ENCODE peak calls at places on chromosome 14, in four cellular contexts. I is fibroblast of the aortic adventitia, W is progenitor cell of endocrine pancreas, Q is AG09309. Z is an unnamed sample.

GRCh38 chr14:29489911-29490310 is 437.7 kb downstream of the PRKD1 start:
- DNase-seq in I (no peak), W (no peak), Q (no peak), Z (no peak)

GRCh38 chr14:68669644-68670343 is 123.1 kb downstream of the ZFP36L1 start:
- DNase-seq in I (no peak), W (no peak), Q (no peak), Z (no peak)

GRCh38 chr14:51507556-51508511 is 143.9 kb upstream of the FRMD6 start:
- DNase-seq in I (peak; percentile 81), W (no peak), Q (peak; percentile 46), Z (no peak)

GRCh38 chr14:77037886-77038511 is 9.5 kb upstream of the IRF2BPL start:
- DNase-seq in I (peak; percentile 33), W (no peak), Q (no peak), Z (no peak)

GRCh38 chr14:96578619-96579018 is 76.4 kb downstream of the PAPOLA start:
- DNase-seq in I (no peak), W (no peak), Q (no peak), Z (no peak)

GRCh38 chr14:80615831-80616230 is 325.7 kb downstream of the CEP128 start:
- DNase-seq in I (no peak), W (no peak), Q (no peak), Z (no peak)

GRCh38 chr14:68739701-68740100 is 53.2 kb downstream of the ZFP36L1 start:
- DNase-seq in I (no peak), W (no peak), Q (no peak), Z (no peak)

GRCh38 chr14:66105819-66106218 is 380.4 kb upstream of the CCDC196 start:
- DNase-seq in I (peak; percentile 82), W (no peak), Q (peak; percentile 13), Z (no peak)

GRCh38 chr14:42633504-42634095 is 1026.9 kb downstream of the LRFN5 start:
- DNase-seq in I (no peak), W (no peak), Q (no peak), Z (no peak)

GRCh38 chr14:47278233-47278842 is 397.1 kb downstream of the MDGA2 start:
- DNase-seq in I (no peak), W (peak; percentile 27), Q (no peak), Z (peak; percentile 66)

GRCh38 chr14:94165744-94166143 is 8.4 kb upstream of the PPP4R4 start:
- DNase-seq in I (no peak), W (no peak), Q (no peak), Z (no peak)

DNA sequence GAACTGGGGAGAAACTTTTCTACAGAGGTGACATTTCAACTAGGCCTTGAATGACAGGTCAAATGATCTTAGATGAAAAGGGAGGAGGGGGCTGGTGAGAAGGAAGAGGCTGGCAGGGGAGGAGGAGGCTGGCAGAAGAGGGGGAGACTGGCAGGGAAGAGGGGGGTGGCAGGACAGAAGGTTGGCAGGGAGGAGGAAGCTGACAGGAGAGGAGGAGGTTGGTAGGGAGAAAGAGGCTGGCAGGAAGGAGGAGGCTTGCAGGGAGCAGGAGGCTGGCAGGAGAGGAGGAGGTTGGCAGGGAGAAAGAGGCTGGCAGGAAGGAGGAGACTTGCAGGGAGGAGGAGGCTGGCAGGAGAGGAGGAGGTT is 63.4 kb upstream of the PPP4R3A start:
- DNase-seq in I (no peak), W (no peak), Q (no peak), Z (no peak)
- TF ChIP-seq CTCF in I (no peak), W (no peak), Q (no peak), Z (no peak)

GRCh38 chr14:99971087-99971928 is 93.9 kb upstream of the EVL start:
- DNase-seq in I (peak; percentile 76), W (peak; percentile 81), Q (no peak), Z (peak; percentile 85)
- TF ChIP-seq CTCF in I (no peak), W (no peak), Q (no peak), Z (no peak)

DNA sequence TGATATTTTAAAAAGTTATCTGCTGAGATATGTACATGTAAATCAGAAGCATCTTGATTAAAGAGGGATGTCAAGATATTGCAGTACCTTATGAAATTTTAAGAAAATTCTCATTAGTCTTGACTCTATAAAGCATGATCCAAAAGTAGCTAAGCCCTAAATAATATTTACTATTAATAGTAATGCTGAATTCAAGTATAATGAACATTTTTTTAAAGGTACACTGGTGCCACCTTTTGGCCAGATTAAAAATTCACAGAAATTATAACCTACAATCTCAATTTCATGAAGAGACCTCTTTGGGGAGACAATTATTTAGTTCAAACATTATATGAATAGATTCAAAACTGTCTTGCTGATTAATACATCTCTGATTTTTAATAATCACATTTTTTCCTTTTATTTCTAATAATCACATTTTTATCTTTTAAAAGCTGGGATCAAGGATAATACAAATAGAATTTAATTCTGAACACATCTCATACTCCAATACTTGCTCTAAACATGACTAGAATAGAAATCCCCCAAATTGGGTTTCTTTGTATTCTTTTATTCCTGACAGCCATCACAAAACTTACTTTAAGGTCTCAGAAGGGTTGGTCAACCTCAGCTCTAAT is 13.4 kb downstream of the AKAP5 start:
- DNase-seq in I (peak; percentile 58), W (no peak), Q (no peak), Z (no peak)
- TF ChIP-seq CTCF in I (peak; percentile 33), W (peak; percentile 49), Q (no peak), Z (peak; percentile 67)

DNA sequence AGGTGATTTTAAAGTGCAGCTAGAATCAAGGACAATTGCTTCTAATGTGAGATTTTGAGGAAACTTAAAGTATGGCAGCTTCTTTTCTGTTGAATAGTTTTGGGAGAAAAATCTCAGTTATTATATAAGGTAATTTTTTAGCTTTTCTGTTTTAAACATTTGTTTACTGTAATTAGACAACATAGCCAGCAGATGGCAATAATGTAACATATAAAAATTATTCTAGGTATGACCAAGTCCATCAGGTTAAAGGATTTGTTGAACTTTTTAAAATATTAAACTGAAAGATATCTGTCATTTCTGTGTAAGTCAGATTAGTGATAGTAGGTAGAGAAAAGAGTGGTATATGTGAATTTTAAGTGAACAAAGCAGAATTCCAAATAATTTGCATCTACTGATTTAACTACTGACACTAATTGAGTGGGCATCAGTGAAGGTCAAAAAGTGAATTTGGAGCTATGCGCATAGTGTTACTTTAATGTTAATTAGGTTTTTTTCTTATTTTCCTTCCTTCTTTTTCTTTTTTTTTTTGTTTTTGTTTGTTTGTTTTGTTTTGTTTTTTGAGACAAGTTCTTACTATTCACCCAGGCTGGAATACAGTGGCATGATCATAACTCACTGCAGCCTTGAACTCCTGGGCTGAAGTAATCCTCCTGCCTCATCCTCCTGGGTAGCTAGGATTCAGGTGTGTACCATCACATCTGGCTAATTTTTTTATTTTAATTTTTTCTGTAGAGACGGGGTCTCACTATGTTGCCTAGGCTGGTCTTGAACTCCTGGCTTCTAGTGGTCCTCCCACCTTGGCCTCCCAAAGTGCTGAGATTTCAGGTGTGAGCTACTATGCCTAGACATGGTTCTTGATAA is 18.6 kb downstream of the PRORP start:
- DNase-seq in I (peak; percentile 62), W (no peak), Q (no peak), Z (no peak)
- TF ChIP-seq CTCF in I (peak; percentile 30), W (no peak), Q (no peak), Z (no peak)

DNA sequence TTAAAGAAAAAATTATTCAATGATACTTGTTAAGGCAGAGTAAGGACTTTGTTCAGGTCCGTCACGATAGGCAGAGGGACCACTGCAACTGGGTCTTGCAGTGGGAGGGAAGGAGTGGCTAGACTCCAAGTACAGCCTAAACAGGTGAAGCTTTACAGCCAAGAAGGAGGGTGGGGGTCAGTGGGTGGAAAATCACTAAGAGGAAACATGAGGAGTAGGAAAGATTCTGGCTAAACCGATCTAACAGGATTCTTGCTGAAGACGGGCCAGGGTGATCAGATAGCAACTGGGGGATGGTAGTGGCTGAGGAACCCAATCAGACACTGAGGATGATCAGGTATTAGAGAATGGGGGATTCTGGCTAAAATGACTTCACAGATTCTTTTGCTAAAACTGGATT is 100.2 kb downstream of the TTC7B start:
- DNase-seq in I (no peak), W (no peak), Q (no peak), Z (no peak)
- TF ChIP-seq CTCF in I (no peak), W (no peak), Q (no peak), Z (no peak)

DNA sequence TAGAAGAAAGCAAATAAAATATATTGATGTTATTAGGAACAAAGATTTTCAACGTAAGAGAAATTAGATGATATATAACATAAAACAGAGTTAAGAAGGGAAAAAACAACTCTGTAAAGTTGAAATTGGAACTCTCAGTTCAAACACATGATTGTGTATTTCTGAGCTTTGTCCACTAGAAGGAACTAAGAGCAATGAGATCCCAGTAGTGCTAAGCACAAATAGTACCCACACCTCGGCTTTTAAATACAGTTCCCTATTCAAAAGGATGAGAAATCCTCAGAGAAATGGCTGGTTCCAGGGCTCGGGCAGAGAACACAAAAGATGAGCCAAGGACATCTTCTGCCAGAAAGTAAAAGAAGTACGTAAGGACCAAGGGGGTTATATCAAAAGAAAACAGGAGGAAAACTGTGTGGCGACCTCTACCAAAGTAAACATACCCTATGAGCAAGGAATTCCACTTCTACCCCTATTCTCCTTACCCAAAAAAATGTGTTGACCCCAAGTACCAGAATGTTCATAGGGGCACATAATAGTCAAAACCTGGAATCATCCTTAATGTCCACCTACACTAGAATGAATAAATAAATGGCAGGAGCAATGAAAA is 96.6 kb downstream of the SPTSSA start:
- DNase-seq in I (peak; percentile 61), W (no peak), Q (no peak), Z (no peak)
- TF ChIP-seq CTCF in I (peak; percentile 57), W (no peak), Q (no peak), Z (peak; percentile 40)

GRCh38 chr14:105646175-105646574 is 119.8 kb downstream of the TMEM121 start:
- DNase-seq in I (no peak), W (no peak), Q (no peak), Z (no peak)
- TF ChIP-seq CTCF in I (no peak), W (no peak), Q (no peak), Z (no peak)

GRCh38 chr14:78700236-78700635 is 530.1 kb downstream of the NRXN3 start:
- DNase-seq in I (peak; percentile 4), W (no peak), Q (no peak), Z (no peak)
- TF ChIP-seq CTCF in I (no peak), W (no peak), Q (peak; percentile 33), Z (no peak)

Z was measured in neural crest cell.